ENCODE peak calls at places on chromosomes 5 and 9, in five cellular contexts. Q, I, U, D and H are unnamed samples.

GRCh38 chr9:32264171-32264862 is 120.1 kb upstream of the ACO1 start:
- DNase-seq in Q (peak), I (no peak), D (peak), U (no peak), H (no peak)

GRCh38 chr9:77014597-77015263 is 4.7 kb upstream of the FOXB2 start:
- DNase-seq in Q (no peak), U (no peak), I (no peak), D (no peak), H (no peak)

GRCh38 chr5:178839319-178839704 is 20.4 kb upstream of the ZNF354B start:
- DNase-seq in Q (peak), I (no peak), D (peak), U (no peak), H (peak)

GRCh38 chr5:59174248-59174844 is 591.5 kb downstream of the RAB3C start:
- DNase-seq in D (peak), U (no peak), I (no peak), Q (peak), H (no peak)

GRCh38 chr5:177134653-177135225 is 1.2 kb downstream of the NSD1 start:
- DNase-seq in U (no peak), Q (peak), D (no peak), I (no peak), H (no peak)

GRCh38 chr5:158482201-158482600 is 617.5 kb downstream of the EBF1 start:
- DNase-seq in D (no peak), Q (no peak), I (no peak), U (no peak), H (no peak)

GRCh38 chr9:81116340-81117207 is 572.8 kb downstream of the TLE1 start:
- DNase-seq in Q (no peak), I (no peak), D (no peak), U (no peak), H (no peak)

GRCh38 chr5:111680737-111681413 is 76.1 kb downstream of the NREP start:
- DNase-seq in U (no peak), I (no peak), D (peak), Q (peak), H (peak)

GRCh38 chr9:69532359-69532758 is 139.8 kb downstream of the APBA1 start:
- DNase-seq in U (no peak), Q (peak), D (no peak), I (no peak), H (no peak)

GRCh38 chr9:18675973-18676372 is 202.0 kb downstream of the ADAMTSL1 start:
- DNase-seq in Q (no peak), U (no peak), D (no peak), I (no peak), H (no peak)

GRCh38 chr9:99368341-99369326 is 146.6 kb downstream of the SEC61B start:
- DNase-seq in I (no peak), U (no peak), Q (no peak), D (no peak), H (peak)

GRCh38 chr5:124655943-124656459 is 90.4 kb downstream of the ZNF608 start:
- DNase-seq in D (peak), U (no peak), Q (peak), I (no peak), H (peak)

GRCh38 chr9:94867281-94867841 is 140.9 kb downstream of the AOPEP start:
- DNase-seq in Q (peak), U (no peak), D (peak), I (no peak), H (peak)

GRCh38 chr5:2848634-2849033 is 97.2 kb upstream of the IRX2 start:
- DNase-seq in D (peak), I (no peak), U (no peak), Q (no peak), H (no peak)

GRCh38 chr9:136865768-136866103 is 372 bp downstream of the EDF1 start:
- DNase-seq in D (no peak), I (no peak), U (no peak), Q (no peak), H (peak)

GRCh38 chr5:15683332-15683731 is 183.4 kb downstream of the FBXL7 start:
- DNase-seq in I (no peak), U (no peak), D (no peak), Q (no peak), H (peak)

GRCh38 chr5:135112008-135112670 is 78.1 kb upstream of the PITX1 start:
- DNase-seq in U (no peak), I (no peak), D (no peak), Q (no peak), H (no peak)

GRCh38 chr5:177350776-177351391 is 584 bp downstream of the LMAN2 start:
- DNase-seq in D (no peak), Q (no peak), I (no peak), U (no peak), H (no peak)

GRCh38 chr5:64074533-64074932 is 91.1 kb upstream of the RNF180 start:
- DNase-seq in U (no peak), D (peak), I (no peak), Q (no peak), H (no peak)

GRCh38 chr9:118330191-118330986 is 626.2 kb downstream of the TLR4 start:
- DNase-seq in D (no peak), Q (no peak), I (no peak), U (no peak), H (no peak)

GRCh38 chr5:14675309-14675708 is 10.8 kb downstream of the OTULIN start:
- DNase-seq in D (no peak), U (no peak), I (no peak), Q (no peak), H (no peak)

GRCh38 chr9:95049761-95050160 is 267.7 kb downstream of the FANCC start:
- DNase-seq in I (no peak), U (no peak), D (no peak), Q (no peak), H (no peak)

GRCh38 chr9:114906922-114907571 is 23.3 kb downstream of the TNFSF8 start:
- DNase-seq in Q (peak), D (peak), I (no peak), U (no peak), H (no peak)

GRCh38 chr5:74432240-74432639 is 208.3 kb downstream of the ENC1 start:
- DNase-seq in I (no peak), D (peak), U (no peak), Q (peak), H (no peak)

GRCh38 chr5:149123211-149123610 is 18.1 kb upstream of the ABLIM3 start:
- DNase-seq in I (no peak), D (no peak), U (no peak), Q (no peak), H (no peak)

GRCh38 chr5:159178978-159179377 is 30.4 kb downstream of the RNF145 start:
- DNase-seq in D (no peak), U (no peak), Q (no peak), I (no peak), H (peak)

GRCh38 chr5:150080696-150081435 is 5.5 kb downstream of the CSF1R start:
- DNase-seq in Q (no peak), U (no peak), D (no peak), I (no peak), H (no peak)

GRCh38 chr5:108367679-108368334 is 14.1 kb downstream of the FBXL17 start:
- DNase-seq in Q (no peak), D (no peak), I (no peak), U (no peak), H (no peak)

GRCh38 chr9:35237303-35237702 is 75.5 kb downstream of the UNC13B start:
- DNase-seq in U (no peak), D (no peak), I (no peak), Q (peak), H (peak)

GRCh38 chr9:106333487-106333886 is 529.5 kb upstream of the ZNF462 start:
- DNase-seq in Q (peak), I (no peak), U (no peak), D (peak), H (no peak)

GRCh38 chr5:173781432-173781825 is 106.7 kb upstream of the CPEB4 start:
- DNase-seq in U (no peak), D (peak), Q (no peak), I (no peak), H (no peak)

GRCh38 chr9:18472915-18473314 is 1.0 kb upstream of the ADAMTSL1 start:
- DNase-seq in D (no peak), U (no peak), I (no peak), Q (peak), H (no peak)

GRCh38 chr5:173281910-173282309 is 46.3 kb downstream of the STC2 start:
- DNase-seq in U (no peak), Q (no peak), I (no peak), D (peak), H (no peak)

GRCh38 chr9:127300886-127301447 is 36.4 kb downstream of the GARNL3 start:
- DNase-seq in I (no peak), D (no peak), U (no peak), Q (no peak), H (no peak)

GRCh38 chr9:85536076-85536475 is 205.7 kb downstream of the AGTPBP1 start:
- DNase-seq in D (no peak), I (no peak), Q (no peak), U (no peak), H (no peak)

GRCh38 chr9:81607593-81608288 is 81.6 kb downstream of the TLE1 start:
- DNase-seq in Q (no peak), D (no peak), U (no peak), I (no peak), H (no peak)

GRCh38 chr5:41903382-41903891 is 707 bp upstream of the RIMOC1 start:
- DNase-seq in D (no peak), U (no peak), I (no peak), Q (no peak), H (no peak)